ENCODE peak calls at places on chromosomes 7 and 10, in six cellular contexts. D is effector CD8-positive, alpha-beta T cell; X is NCI-H774; C is heart left ventricle; L is stimulated activated CD4-positive, alpha-beta T cell treated with anti-CD3 and anti-CD28 coated beads, Interleukin-4, amount 100 ng/mL, for 48 hours; J is cardiac fibroblast. Y is an unnamed sample.

GRCh38 chr10:119190353-119190752 is 11.7 kb upstream of the PRDX3 start:
- DNase-seq in D (no peak), C (no peak), J (peak; percentile 90), X (no peak), L (no peak), Y (no peak)

GRCh38 chr7:108570146-108570755 is 577 bp downstream of the DNAJB9 start:
- DNase-seq in L (peak; percentile 37), D (peak; percentile 28), J (peak; percentile 55), X (no peak), C (peak; percentile 56), Y (peak; percentile 28)

GRCh38 chr10:10855178-10855577 is 162.5 kb upstream of the CELF2 start:
- DNase-seq in X (no peak), D (no peak), L (no peak), J (no peak), C (no peak), Y (no peak)

GRCh38 chr10:70775679-70776454 is 9.3 kb downstream of the TBATA start:
- DNase-seq in L (no peak), D (no peak), C (no peak), X (no peak), J (no peak), Y (no peak)

GRCh38 chr10:77391605-77392235 is 245.9 kb downstream of the KCNMA1 start:
- DNase-seq in J (peak; percentile 89), C (peak; percentile 66), D (no peak), X (peak; percentile 79), L (peak; percentile 20), Y (peak; percentile 50)

GRCh38 chr7:121032645-121033460 is 44.3 kb downstream of the CPED1 start:
- DNase-seq in L (no peak), D (no peak), C (no peak), X (no peak), J (no peak), Y (no peak)

GRCh38 chr10:816958-817357 is 114.5 kb downstream of the LARP4B start:
- DNase-seq in L (no peak), D (no peak), C (peak; percentile 46), J (no peak), X (no peak), Y (no peak)

GRCh38 chr10:30058570-30059132 is 735 bp downstream of the JCAD start:
- DNase-seq in D (no peak), X (no peak), J (no peak), L (no peak), C (no peak), Y (no peak)

GRCh38 chr10:63666836-63667383 is 145.7 kb downstream of the REEP3 start:
- DNase-seq in J (peak; percentile 96), X (no peak), D (no peak), C (no peak), L (no peak), Y (no peak)

GRCh38 chr10:71279590-71280170 is 39.4 kb upstream of the SLC29A3 start:
- DNase-seq in C (no peak), L (no peak), J (no peak), X (no peak), D (no peak), Y (no peak)

GRCh38 chr7:24035653-24036414 is 248.2 kb upstream of the NPY start:
- DNase-seq in L (no peak), X (no peak), C (no peak), J (no peak), D (no peak), Y (no peak)

GRCh38 chr7:45185028-45185863 is 27.7 kb downstream of the RAMP3 start:
- DNase-seq in J (no peak), C (no peak), D (no peak), X (no peak), L (no peak), Y (no peak)

GRCh38 chr7:49089717-49090116 is 165.4 kb downstream of the CDC14C start:
- DNase-seq in X (no peak), D (no peak), L (no peak), J (no peak), C (no peak), Y (no peak)

GRCh38 chr10:38003026-38003425 is 7.4 kb upstream of the ZNF33A start:
- DNase-seq in L (no peak), X (no peak), J (no peak), C (no peak), D (no peak), Y (no peak)

GRCh38 chr7:8160250-8160649 is 101.7 kb downstream of the ICA1 start:
- DNase-seq in C (no peak), L (no peak), D (no peak), J (no peak), X (no peak), Y (no peak)

GRCh38 chr7:121020652-121021051 is 32.1 kb downstream of the CPED1 start:
- DNase-seq in D (no peak), C (no peak), L (no peak), X (no peak), J (peak; percentile 68), Y (no peak)

GRCh38 chr7:103075337-103075918 is 488 bp downstream of the ARMC10 start:
- DNase-seq in C (peak; percentile 59), L (peak; percentile 67), D (peak; percentile 61), X (peak; percentile 41), J (peak; percentile 56), Y (peak; percentile 32)

GRCh38 chr10:28480566-28480965 is 52.4 kb upstream of the WAC start:
- DNase-seq in C (no peak), D (no peak), X (no peak), L (no peak), J (no peak), Y (no peak)

GRCh38 chr10:113953505-113954272 is 90.0 kb upstream of the ADRB1 start:
- DNase-seq in C (no peak), D (no peak), L (no peak), X (no peak), J (no peak), Y (no peak)

GRCh38 chr10:21292763-21293517 is 232.5 kb downstream of the SKIDA1 start:
- DNase-seq in D (no peak), X (no peak), J (peak; percentile 98), L (no peak), C (peak; percentile 72), Y (no peak)

Y was measured in COR-L47.